ENCODE peak calls at places on chromosomes 4 and X, in six cellular contexts. M is K562, A is SK-N-SH, U is WTC11, E is GM12878, O is A549. L is an unnamed sample.
A peak's percentile ranks its signal among the peaks of the same experiment; 100 is the strongest.

GRCh38 chrX:111490683-111491082 is 20.8 kb upstream of the SERTM2 start:
- DNase-seq in M (no peak), A (no peak), U (no peak), E (no peak), O (no peak), L (no peak)

GRCh38 chrX:56783450-56783831 is 54.4 kb downstream of the NBDY start:
- DNase-seq in M (no peak), A (peak; percentile 42), U (peak; percentile 20), E (peak; percentile 91), O (no peak), L (no peak)

GRCh38 chr4:7763788-7764187 is 175.9 kb downstream of the AFAP1 start:
- DNase-seq in M (no peak), A (no peak), U (no peak), E (no peak), O (no peak), L (no peak)

GRCh38 chr4:67727124-67727850 is 26.3 kb upstream of the UBA6 start:
- DNase-seq in M (no peak), A (no peak), U (no peak), E (no peak), O (no peak), L (no peak)

GRCh38 chrX:22800360-22800759 is 199.4 kb upstream of the DDX53 start:
- DNase-seq in M (no peak), A (no peak), U (no peak), E (no peak), O (no peak), L (no peak)

GRCh38 chrX:127306262-127306661 is 486.7 kb downstream of the PRR32 start:
- DNase-seq in M (no peak), A (no peak), U (no peak), E (no peak), O (no peak), L (no peak)

GRCh38 chr4:182447938-182448280 is 204.7 kb downstream of the TENM3 start:
- DNase-seq in M (no peak), A (no peak), U (peak; percentile 20), E (no peak), O (no peak), L (no peak)

GRCh38 chrX:136781180-136781797 is 557 bp upstream of the ARHGEF6 start:
- DNase-seq in M (no peak), A (no peak), U (no peak), E (no peak), O (no peak), L (no peak)

GRCh38 chr4:116385583-116385982 is 699.8 kb downstream of the TRAM1L1 start:
- DNase-seq in M (no peak), A (no peak), U (no peak), E (no peak), O (no peak), L (no peak)

GRCh38 chr4:186009976-186010375 is 59.0 kb upstream of the TLR3 start:
- DNase-seq in M (no peak), A (no peak), U (no peak), E (no peak), O (no peak), L (no peak)

GRCh38 chr4:145690610-145691009 is 10.7 kb downstream of the C4orf51 start:
- DNase-seq in M (no peak), A (no peak), U (no peak), E (no peak), O (no peak), L (no peak)

GRCh38 chr4:1716065-1716945 is 4.2 kb upstream of the SLBP start:
- DNase-seq in M (no peak), A (peak; percentile 33), U (no peak), E (no peak), O (no peak), L (no peak)

GRCh38 chr4:75830906-75831305 is 71.3 kb downstream of the PPEF2 start:
- DNase-seq in M (no peak), A (no peak), U (no peak), E (no peak), O (no peak), L (no peak)

GRCh38 chrX:115901241-115901640 is 269.3 kb upstream of the AGTR2 start:
- DNase-seq in M (no peak), A (no peak), U (no peak), E (no peak), O (no peak), L (no peak)

GRCh38 chr4:86895692-86896488 is 3.7 kb upstream of the C4orf36 start:
- DNase-seq in M (peak; percentile 52), A (peak; percentile 58), U (no peak), E (no peak), O (peak; percentile 22), L (no peak)

GRCh38 chrX:46770817-46771163 is 11.9 kb upstream of the SLC9A7 start:
- DNase-seq in M (no peak), A (no peak), U (no peak), E (no peak), O (no peak), L (no peak)

GRCh38 chr4:153488006-153488718 is 22.0 kb downstream of the TMEM131L start:
- DNase-seq in M (no peak), A (no peak), U (no peak), E (peak; percentile 94), O (no peak), L (peak; percentile 48)

GRCh38 chr4:97984545-97985131 is 158.6 kb downstream of the STPG2 start:
- DNase-seq in M (no peak), A (no peak), U (peak; percentile 32), E (no peak), O (no peak), L (peak; percentile 47)

GRCh38 chr4:172169871-172170270 is 356.7 kb downstream of the GALNTL6 start:
- DNase-seq in M (no peak), A (no peak), U (no peak), E (no peak), O (no peak), L (no peak)

GRCh38 chrX:39409246-39409917 is 608.1 kb downstream of the MID1IP1 start:
- DNase-seq in M (no peak), A (no peak), U (no peak), E (no peak), O (no peak), L (no peak)

GRCh38 chrX:30313322-30313721 is 4.1 kb upstream of the NR0B1 start:
- DNase-seq in M (no peak), A (no peak), U (no peak), E (no peak), O (no peak), L (no peak)

GRCh38 chr4:6942238-6942800 is 32.7 kb downstream of the TBC1D14 start:
- DNase-seq in M (peak; percentile 56), A (no peak), U (no peak), E (peak; percentile 66), O (peak; percentile 29), L (no peak)

GRCh38 chrX:115112411-115112810 is 76.8 kb upstream of the RBMXL3 start:
- DNase-seq in M (no peak), A (no peak), U (no peak), E (no peak), O (no peak), L (no peak)

GRCh38 chr4:170274616-170275015 is 184.9 kb upstream of the AADAT start:
- DNase-seq in M (no peak), A (no peak), U (no peak), E (no peak), O (no peak), L (no peak)

GRCh38 chrX:153875391-153876111 is 10.4 kb downstream of the L1CAM start:
- DNase-seq in M (peak; percentile 88), A (peak; percentile 80), U (peak; percentile 77), E (no peak), O (peak; percentile 43), L (no peak)

GRCh38 chr4:33996075-33996718 is 2248.1 kb downstream of the ARAP2 start:
- DNase-seq in M (no peak), A (no peak), U (no peak), E (no peak), O (no peak), L (no peak)

GRCh38 chrX:23887918-23888317 is 19.8 kb downstream of the APOO start:
- DNase-seq in M (no peak), A (no peak), U (no peak), E (no peak), O (no peak), L (no peak)

GRCh38 chrX:23884427-23885024 is 23.2 kb downstream of the APOO start:
- DNase-seq in M (peak; percentile 23), A (no peak), U (no peak), E (no peak), O (no peak), L (no peak)

GRCh38 chrX:23888887-23889501 is 18.7 kb downstream of the APOO start:
- DNase-seq in M (no peak), A (no peak), U (no peak), E (no peak), O (no peak), L (no peak)

GRCh38 chrX:23885803-23886202 is 21.9 kb downstream of the APOO start:
- DNase-seq in M (no peak), A (no peak), U (no peak), E (no peak), O (no peak), L (no peak)

GRCh38 chrX:23887448-23887847 is 20.3 kb downstream of the APOO start:
- DNase-seq in M (no peak), A (no peak), U (no peak), E (no peak), O (no peak), L (no peak)
- TF ChIP-seq USF2 in M (no peak), A (no peak), U (no peak), E (no peak), O (no peak), L (no peak)

GRCh38 chr4:138330531-138330930 is 88.4 kb upstream of the SLC7A11 start:
- DNase-seq in M (no peak), A (no peak), U (no peak), E (no peak), O (no peak), L (no peak)

GRCh38 chr4:138329506-138330070 is 87.4 kb upstream of the SLC7A11 start:
- DNase-seq in M (no peak), A (no peak), U (no peak), E (no peak), O (no peak), L (no peak)

GRCh38 chr4:138338840-138339239 is 96.7 kb upstream of the SLC7A11 start:
- DNase-seq in M (no peak), A (no peak), U (no peak), E (no peak), O (no peak), L (no peak)

GRCh38 chr4:138334346-138335016 is 92.3 kb upstream of the SLC7A11 start:
- DNase-seq in M (no peak), A (no peak), U (no peak), E (no peak), O (no peak), L (no peak)
- TF ChIP-seq USF2 in M (no peak), A (no peak), U (no peak), E (no peak), O (no peak), L (no peak)

DNA sequence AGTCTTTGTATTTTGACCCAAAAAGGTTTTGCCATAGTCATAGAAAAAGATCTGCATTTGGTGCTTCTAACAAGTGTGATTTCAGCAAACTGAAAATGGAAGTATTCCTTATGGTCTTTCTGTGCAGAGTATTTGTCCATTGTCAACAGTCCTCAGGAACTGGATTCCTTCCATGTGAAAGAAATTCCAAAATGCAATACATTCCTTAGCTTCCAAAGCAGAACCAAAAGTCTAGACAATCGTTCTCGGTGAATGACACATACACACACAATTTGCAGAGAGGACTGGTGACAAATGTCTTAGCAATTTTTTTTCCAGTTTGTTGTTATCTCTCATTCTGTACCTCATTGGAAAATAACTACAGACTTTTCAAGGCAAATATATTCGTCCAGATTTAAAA is 562.2 kb upstream of the SLIT2 start:
- DNase-seq in M (no peak), A (no peak), U (no peak), E (no peak), O (no peak), L (no peak)
- TF ChIP-seq USF2 in M (no peak), A (no peak), U (no peak), E (no peak), O (no peak), L (no peak)

GRCh38 chr4:14772388-14772787 is 229.9 kb upstream of the CPEB2 start:
- DNase-seq in M (no peak), A (no peak), U (no peak), E (no peak), O (no peak), L (no peak)
- TF ChIP-seq USF2 in M (no peak), A (no peak), U (no peak), E (no peak), O (no peak), L (no peak)